ENCODE peak calls at places on chromosomes 12 and 14, in ten cellular contexts. One of them, this sample, is unnamed.
A peak's percentile ranks its signal among the peaks of the same experiment; 100 is the strongest.

GRCh38 chr14:80930836-80931389 is 10.6 kb downstream of the CEP128 start:
- DNase-seq in activated CD8-positive, alpha-beta memory T cell treated with anti-CD3 and anti-CD28 coated beads for 24 hours: no peak
- DNase-seq in HFF-Myc: peak; percentile 37
- DNase-seq in astrocyte: peak; percentile 93
- DNase-seq in activated CD4-positive, CD25-positive, alpha-beta regulatory T cell: no peak
- DNase-seq in HFFc6: peak; percentile 82
- DNase-seq in type B pancreatic cell: no peak
- DNase-seq in RWPE2: no peak
- DNase-seq in NCI-H2081: no peak
- DNase-seq in GM12891: no peak
- DNase-seq in this sample: peak; percentile 68

GRCh38 chr12:62684586-62685295 is 218.1 kb downstream of the MON2 start:
- DNase-seq in type B pancreatic cell: no peak
- DNase-seq in activated CD8-positive, alpha-beta memory T cell treated with anti-CD3 and anti-CD28 coated beads for 24 hours: no peak
- DNase-seq in RWPE2: no peak
- DNase-seq in GM12891: no peak
- DNase-seq in activated CD4-positive, CD25-positive, alpha-beta regulatory T cell: no peak
- DNase-seq in astrocyte: no peak
- DNase-seq in NCI-H2081: no peak
- DNase-seq in HFF-Myc: no peak
- DNase-seq in HFFc6: peak; percentile 42
- DNase-seq in this sample: no peak

GRCh38 chr12:14273911-14274306 is 91.6 kb upstream of the ATF7IP start:
- DNase-seq in RWPE2: no peak
- DNase-seq in HFF-Myc: no peak
- DNase-seq in HFFc6: no peak
- DNase-seq in type B pancreatic cell: no peak
- DNase-seq in activated CD4-positive, CD25-positive, alpha-beta regulatory T cell: no peak
- DNase-seq in GM12891: no peak
- DNase-seq in activated CD8-positive, alpha-beta memory T cell treated with anti-CD3 and anti-CD28 coated beads for 24 hours: no peak
- DNase-seq in NCI-H2081: no peak
- DNase-seq in astrocyte: peak; percentile 37
- DNase-seq in this sample: no peak

GRCh38 chr14:56813143-56813551 is 2.9 kb upstream of the OTX2 start:
- DNase-seq in NCI-H2081: no peak
- DNase-seq in activated CD8-positive, alpha-beta memory T cell treated with anti-CD3 and anti-CD28 coated beads for 24 hours: no peak
- DNase-seq in HFFc6: no peak
- DNase-seq in type B pancreatic cell: no peak
- DNase-seq in astrocyte: no peak
- DNase-seq in RWPE2: no peak
- DNase-seq in HFF-Myc: no peak
- DNase-seq in GM12891: no peak
- DNase-seq in activated CD4-positive, CD25-positive, alpha-beta regulatory T cell: no peak
- DNase-seq in this sample: no peak

GRCh38 chr14:90487462-90487861 is 90.6 kb downstream of the CALM1 start:
- DNase-seq in HFFc6: no peak
- DNase-seq in activated CD4-positive, CD25-positive, alpha-beta regulatory T cell: no peak
- DNase-seq in NCI-H2081: no peak
- DNase-seq in RWPE2: peak; percentile 28
- DNase-seq in HFF-Myc: no peak
- DNase-seq in GM12891: no peak
- DNase-seq in activated CD8-positive, alpha-beta memory T cell treated with anti-CD3 and anti-CD28 coated beads for 24 hours: peak; percentile 19
- DNase-seq in type B pancreatic cell: peak; percentile 37
- DNase-seq in astrocyte: no peak
- DNase-seq in this sample: no peak

GRCh38 chr14:102545461-102546265 is 36.1 kb upstream of the ANKRD9 start:
- DNase-seq in type B pancreatic cell: no peak
- DNase-seq in GM12891: no peak
- DNase-seq in activated CD8-positive, alpha-beta memory T cell treated with anti-CD3 and anti-CD28 coated beads for 24 hours: no peak
- DNase-seq in HFF-Myc: peak; percentile 73
- DNase-seq in activated CD4-positive, CD25-positive, alpha-beta regulatory T cell: no peak
- DNase-seq in astrocyte: no peak
- DNase-seq in NCI-H2081: no peak
- DNase-seq in HFFc6: no peak
- DNase-seq in RWPE2: no peak
- DNase-seq in this sample: no peak

GRCh38 chr14:68694516-68695235 is 98.2 kb downstream of the ZFP36L1 start:
- DNase-seq in HFF-Myc: no peak
- DNase-seq in astrocyte: peak; percentile 66
- DNase-seq in type B pancreatic cell: no peak
- DNase-seq in activated CD8-positive, alpha-beta memory T cell treated with anti-CD3 and anti-CD28 coated beads for 24 hours: no peak
- DNase-seq in HFFc6: no peak
- DNase-seq in activated CD4-positive, CD25-positive, alpha-beta regulatory T cell: no peak
- DNase-seq in RWPE2: no peak
- DNase-seq in GM12891: no peak
- DNase-seq in NCI-H2081: no peak
- DNase-seq in this sample: no peak

GRCh38 chr12:26271024-26271423 is 75.7 kb downstream of the SSPN start:
- DNase-seq in RWPE2: no peak
- DNase-seq in astrocyte: peak; percentile 76
- DNase-seq in activated CD8-positive, alpha-beta memory T cell treated with anti-CD3 and anti-CD28 coated beads for 24 hours: no peak
- DNase-seq in type B pancreatic cell: no peak
- DNase-seq in HFFc6: peak; percentile 11
- DNase-seq in NCI-H2081: no peak
- DNase-seq in activated CD4-positive, CD25-positive, alpha-beta regulatory T cell: no peak
- DNase-seq in HFF-Myc: no peak
- DNase-seq in GM12891: no peak
- DNase-seq in this sample: no peak

GRCh38 chr14:64937821-64938193 is 4.7 kb downstream of the GPX2 start:
- DNase-seq in astrocyte: no peak
- DNase-seq in type B pancreatic cell: no peak
- DNase-seq in NCI-H2081: peak; percentile 13
- DNase-seq in HFFc6: no peak
- DNase-seq in GM12891: no peak
- DNase-seq in HFF-Myc: no peak
- DNase-seq in activated CD8-positive, alpha-beta memory T cell treated with anti-CD3 and anti-CD28 coated beads for 24 hours: no peak
- DNase-seq in activated CD4-positive, CD25-positive, alpha-beta regulatory T cell: no peak
- DNase-seq in RWPE2: no peak
- DNase-seq in this sample: no peak

GRCh38 chr12:6548556-6549378 is 7.1 kb downstream of the IFFO1 start:
- DNase-seq in HFFc6: peak; percentile 77
- DNase-seq in GM12891: no peak
- DNase-seq in HFF-Myc: no peak
- DNase-seq in type B pancreatic cell: no peak
- DNase-seq in RWPE2: no peak
- DNase-seq in NCI-H2081: no peak
- DNase-seq in astrocyte: peak; percentile 78
- DNase-seq in activated CD8-positive, alpha-beta memory T cell treated with anti-CD3 and anti-CD28 coated beads for 24 hours: no peak
- DNase-seq in activated CD4-positive, CD25-positive, alpha-beta regulatory T cell: no peak
- DNase-seq in this sample: peak; percentile 36

GRCh38 chr12:123250471-123251383 is 17.5 kb downstream of the MTRFR start:
- DNase-seq in type B pancreatic cell: no peak
- DNase-seq in astrocyte: peak; percentile 17
- DNase-seq in NCI-H2081: peak; percentile 26
- DNase-seq in GM12891: no peak
- DNase-seq in HFFc6: no peak
- DNase-seq in HFF-Myc: no peak
- DNase-seq in activated CD8-positive, alpha-beta memory T cell treated with anti-CD3 and anti-CD28 coated beads for 24 hours: peak; percentile 55
- DNase-seq in activated CD4-positive, CD25-positive, alpha-beta regulatory T cell: no peak
- DNase-seq in RWPE2: peak; percentile 95
- DNase-seq in this sample: no peak

GRCh38 chr14:61511558-61511924 is 183.8 kb upstream of the HIF1A start:
- DNase-seq in GM12891: no peak
- DNase-seq in type B pancreatic cell: no peak
- DNase-seq in HFFc6: no peak
- DNase-seq in NCI-H2081: no peak
- DNase-seq in RWPE2: no peak
- DNase-seq in astrocyte: no peak
- DNase-seq in activated CD4-positive, CD25-positive, alpha-beta regulatory T cell: no peak
- DNase-seq in HFF-Myc: no peak
- DNase-seq in activated CD8-positive, alpha-beta memory T cell treated with anti-CD3 and anti-CD28 coated beads for 24 hours: peak; percentile 77
- DNase-seq in this sample: no peak

GRCh38 chr12:6536894-6537579 is 2.7 kb downstream of the GAPDH start:
- DNase-seq in RWPE2: no peak
- DNase-seq in NCI-H2081: no peak
- DNase-seq in HFFc6: no peak
- DNase-seq in activated CD4-positive, CD25-positive, alpha-beta regulatory T cell: no peak
- DNase-seq in HFF-Myc: no peak
- DNase-seq in type B pancreatic cell: no peak
- DNase-seq in GM12891: no peak
- DNase-seq in activated CD8-positive, alpha-beta memory T cell treated with anti-CD3 and anti-CD28 coated beads for 24 hours: peak; percentile 71
- DNase-seq in astrocyte: no peak
- DNase-seq in this sample: no peak

GRCh38 chr12:55838361-55838760 is 4.4 kb downstream of the MMP19 start:
- DNase-seq in GM12891: no peak
- DNase-seq in NCI-H2081: no peak
- DNase-seq in HFFc6: no peak
- DNase-seq in astrocyte: no peak
- DNase-seq in activated CD4-positive, CD25-positive, alpha-beta regulatory T cell: no peak
- DNase-seq in type B pancreatic cell: no peak
- DNase-seq in RWPE2: no peak
- DNase-seq in HFF-Myc: no peak
- DNase-seq in activated CD8-positive, alpha-beta memory T cell treated with anti-CD3 and anti-CD28 coated beads for 24 hours: no peak
- DNase-seq in this sample: no peak

GRCh38 chr12:123485756-123486155 is 27.8 kb downstream of the SNRNP35 start:
- DNase-seq in RWPE2: no peak
- DNase-seq in HFFc6: no peak
- DNase-seq in NCI-H2081: no peak
- DNase-seq in GM12891: no peak
- DNase-seq in HFF-Myc: no peak
- DNase-seq in astrocyte: no peak
- DNase-seq in activated CD4-positive, CD25-positive, alpha-beta regulatory T cell: no peak
- DNase-seq in activated CD8-positive, alpha-beta memory T cell treated with anti-CD3 and anti-CD28 coated beads for 24 hours: no peak
- DNase-seq in type B pancreatic cell: no peak
- DNase-seq in this sample: no peak

GRCh38 chr12:121883315-121883660 is 5.3 kb upstream of the PSMD9 start:
- DNase-seq in HFF-Myc: no peak
- DNase-seq in HFFc6: no peak
- DNase-seq in astrocyte: no peak
- DNase-seq in type B pancreatic cell: no peak
- DNase-seq in RWPE2: no peak
- DNase-seq in NCI-H2081: no peak
- DNase-seq in activated CD4-positive, CD25-positive, alpha-beta regulatory T cell: no peak
- DNase-seq in GM12891: no peak
- DNase-seq in activated CD8-positive, alpha-beta memory T cell treated with anti-CD3 and anti-CD28 coated beads for 24 hours: no peak
- DNase-seq in this sample: no peak

GRCh38 chr12:84986586-84986985 is 49.5 kb downstream of the TSPAN19 start:
- DNase-seq in type B pancreatic cell: no peak
- DNase-seq in NCI-H2081: peak; percentile 45
- DNase-seq in HFF-Myc: no peak
- DNase-seq in activated CD4-positive, CD25-positive, alpha-beta regulatory T cell: no peak
- DNase-seq in RWPE2: no peak
- DNase-seq in astrocyte: no peak
- DNase-seq in activated CD8-positive, alpha-beta memory T cell treated with anti-CD3 and anti-CD28 coated beads for 24 hours: no peak
- DNase-seq in HFFc6: no peak
- DNase-seq in GM12891: no peak
- DNase-seq in this sample: no peak

GRCh38 chr12:46693034-46693433 is 132.8 kb downstream of the SLC38A4 start:
- DNase-seq in astrocyte: no peak
- DNase-seq in HFFc6: no peak
- DNase-seq in activated CD8-positive, alpha-beta memory T cell treated with anti-CD3 and anti-CD28 coated beads for 24 hours: no peak
- DNase-seq in activated CD4-positive, CD25-positive, alpha-beta regulatory T cell: no peak
- DNase-seq in NCI-H2081: no peak
- DNase-seq in GM12891: no peak
- DNase-seq in RWPE2: no peak
- DNase-seq in HFF-Myc: no peak
- DNase-seq in type B pancreatic cell: no peak
- DNase-seq in this sample: no peak

GRCh38 chr14:99395904-99396530 is 84.6 kb downstream of the SETD3 start:
- DNase-seq in NCI-H2081: peak; percentile 55
- DNase-seq in type B pancreatic cell: no peak
- DNase-seq in RWPE2: no peak
- DNase-seq in astrocyte: peak; percentile 83
- DNase-seq in HFFc6: no peak
- DNase-seq in activated CD8-positive, alpha-beta memory T cell treated with anti-CD3 and anti-CD28 coated beads for 24 hours: peak; percentile 58
- DNase-seq in activated CD4-positive, CD25-positive, alpha-beta regulatory T cell: no peak
- DNase-seq in GM12891: no peak
- DNase-seq in HFF-Myc: no peak
- DNase-seq in this sample: no peak

GRCh38 chr12:2856051-2856450 is 788 bp downstream of the TEX52 start:
- DNase-seq in GM12891: no peak
- DNase-seq in astrocyte: no peak
- DNase-seq in type B pancreatic cell: no peak
- DNase-seq in NCI-H2081: no peak
- DNase-seq in HFF-Myc: no peak
- DNase-seq in RWPE2: no peak
- DNase-seq in activated CD4-positive, CD25-positive, alpha-beta regulatory T cell: no peak
- DNase-seq in activated CD8-positive, alpha-beta memory T cell treated with anti-CD3 and anti-CD28 coated beads for 24 hours: no peak
- DNase-seq in HFFc6: no peak
- DNase-seq in this sample: no peak

GRCh38 chr12:47944685-47945340 is 18.6 kb upstream of the TMEM106C start:
- DNase-seq in HFF-Myc: no peak
- DNase-seq in NCI-H2081: no peak
- DNase-seq in activated CD8-positive, alpha-beta memory T cell treated with anti-CD3 and anti-CD28 coated beads for 24 hours: no peak
- DNase-seq in astrocyte: no peak
- DNase-seq in activated CD4-positive, CD25-positive, alpha-beta regulatory T cell: no peak
- DNase-seq in HFFc6: no peak
- DNase-seq in GM12891: no peak
- DNase-seq in RWPE2: no peak
- DNase-seq in type B pancreatic cell: no peak
- DNase-seq in this sample: no peak

GRCh38 chr12:49489720-49490119 is 49.1 kb upstream of the KCNH3 start:
- DNase-seq in type B pancreatic cell: no peak
- DNase-seq in NCI-H2081: no peak
- DNase-seq in RWPE2: no peak
- DNase-seq in HFFc6: peak; percentile 90
- DNase-seq in astrocyte: peak; percentile 98
- DNase-seq in GM12891: no peak
- DNase-seq in HFF-Myc: no peak
- DNase-seq in activated CD8-positive, alpha-beta memory T cell treated with anti-CD3 and anti-CD28 coated beads for 24 hours: no peak
- DNase-seq in activated CD4-positive, CD25-positive, alpha-beta regulatory T cell: no peak
- DNase-seq in this sample: no peak

GRCh38 chr12:124538194-124539082 is 29.0 kb downstream of the NCOR2 start:
- DNase-seq in activated CD8-positive, alpha-beta memory T cell treated with anti-CD3 and anti-CD28 coated beads for 24 hours: no peak
- DNase-seq in astrocyte: no peak
- DNase-seq in NCI-H2081: no peak
- DNase-seq in RWPE2: no peak
- DNase-seq in HFFc6: no peak
- DNase-seq in type B pancreatic cell: no peak
- DNase-seq in GM12891: no peak
- DNase-seq in activated CD4-positive, CD25-positive, alpha-beta regulatory T cell: no peak
- DNase-seq in HFF-Myc: no peak
- DNase-seq in this sample: peak; percentile 67

GRCh38 chr12:3535431-3535841 is 44.4 kb downstream of the PRMT8 start:
- DNase-seq in HFF-Myc: no peak
- DNase-seq in astrocyte: no peak
- DNase-seq in RWPE2: no peak
- DNase-seq in HFFc6: no peak
- DNase-seq in type B pancreatic cell: no peak
- DNase-seq in GM12891: no peak
- DNase-seq in activated CD4-positive, CD25-positive, alpha-beta regulatory T cell: no peak
- DNase-seq in NCI-H2081: no peak
- DNase-seq in activated CD8-positive, alpha-beta memory T cell treated with anti-CD3 and anti-CD28 coated beads for 24 hours: no peak
- DNase-seq in this sample: no peak